ENCODE peak calls at places on chromosomes 12 and 14, in nine cellular contexts. Q, A, D, U, X, S, V, O and E are unnamed samples.

GRCh38 chr14:102893452-102893851 is 29.0 kb upstream of the AMN start:
- DNase-seq in Q (no peak), U (no peak), A (no peak), S (peak), X (no peak), V (no peak), O (no peak), D (no peak), E (peak)

GRCh38 chr12:106976668-106977067 is 10.3 kb downstream of the MTERF2 start:
- DNase-seq in O (no peak), A (no peak), D (no peak), S (no peak), X (no peak), V (no peak), U (no peak), Q (no peak), E (no peak)

GRCh38 chr12:131933387-131933786 is 4.3 kb downstream of the PUS1 start:
- DNase-seq in Q (no peak), O (no peak), S (no peak), A (no peak), U (no peak), V (no peak), X (no peak), D (no peak), E (no peak)

GRCh38 chr12:1199700-1200099 is 208.7 kb downstream of the ERC1 start:
- DNase-seq in D (no peak), U (no peak), A (no peak), O (no peak), Q (no peak), V (no peak), S (no peak), X (no peak), E (no peak)

GRCh38 chr12:124645530-124646244 is 78.3 kb upstream of the NCOR2 start:
- DNase-seq in O (no peak), D (no peak), S (no peak), X (no peak), A (no peak), U (no peak), V (no peak), Q (no peak), E (no peak)

GRCh38 chr14:103045387-103045869 is 11.9 kb downstream of the CDC42BPB start:
- DNase-seq in D (no peak), X (no peak), S (no peak), O (peak), U (no peak), Q (no peak), V (no peak), A (no peak), E (no peak)

GRCh38 chr12:112939761-112940357 is 1.6 kb downstream of the OAS3 start:
- DNase-seq in O (peak), A (no peak), S (no peak), D (peak), V (no peak), X (no peak), Q (no peak), U (no peak), E (no peak)

GRCh38 chr12:130632582-130633174 is 83.4 kb downstream of the RIMBP2 start:
- DNase-seq in U (no peak), S (no peak), D (no peak), V (no peak), A (no peak), X (no peak), O (no peak), Q (no peak), E (peak)

GRCh38 chr14:70919774-70920173 is 12.5 kb downstream of the PCNX1 start:
- DNase-seq in Q (no peak), A (no peak), U (no peak), V (no peak), S (peak), D (no peak), X (no peak), O (no peak), E (no peak)

GRCh38 chr14:52514046-52514811 is 38.1 kb downstream of the TXNDC16 start:
- DNase-seq in X (no peak), D (no peak), U (no peak), O (no peak), V (no peak), Q (no peak), S (no peak), A (no peak), E (no peak)